ENCODE peak calls at places on chromosomes 11 and 22, in five cellular contexts. L is GM13976; U is astrocyte of the spinal cord; J is Calu3; N is CD4-positive, alpha-beta T cell. S is an unnamed sample.

GRCh38 chr11:17405232-17406005 is 17.0 kb upstream of the KCNJ11 start:
- DNase-seq in L (no peak), N (no peak), U (peak), J (peak), S (no peak)

GRCh38 chr11:30412509-30412908 is 89.6 kb downstream of the ARL14EP start:
- DNase-seq in N (no peak), L (no peak), J (no peak), U (no peak), S (no peak)

GRCh38 chr11:13110929-13111812 is 102.1 kb downstream of the RASSF10 start:
- DNase-seq in U (peak), N (no peak), L (no peak), J (no peak), S (no peak)

GRCh38 chr11:66326261-66327111 is 9.6 kb upstream of the CD248 start:
- DNase-seq in U (peak), N (peak), J (no peak), L (no peak), S (no peak)

GRCh38 chr11:61555051-61555969 is 25.6 kb downstream of the SYT7 start:
- DNase-seq in N (no peak), U (no peak), J (no peak), L (no peak), S (peak)

GRCh38 chr11:28836285-28837081 is 728.3 kb downstream of the METTL15 start:
- DNase-seq in U (peak), J (peak), N (no peak), L (no peak), S (no peak)

GRCh38 chr22:33274941-33275443 is 216.8 kb upstream of the SYN3 start:
- DNase-seq in L (no peak), U (no peak), J (no peak), N (no peak), S (no peak)

GRCh38 chr11:1005913-1006312 is 30.6 kb downstream of the MUC6 start:
- DNase-seq in L (no peak), N (no peak), U (no peak), J (no peak), S (no peak)

GRCh38 chr11:8683115-8683807 is 669 bp downstream of the RPL27A start:
- DNase-seq in L (no peak), J (peak), N (no peak), U (no peak), S (no peak)

GRCh38 chr11:10701982-10702381 is 8.4 kb upstream of the IRAG1 start:
- DNase-seq in J (no peak), L (no peak), U (no peak), N (no peak), S (no peak)

GRCh38 chr22:35103756-35104155 is 37.8 kb downstream of the ISX start:
- DNase-seq in L (no peak), J (no peak), U (no peak), N (no peak), S (no peak)

GRCh38 chr11:84522331-84522730 is 1104.8 kb downstream of the DLG2 start:
- DNase-seq in J (no peak), N (no peak), U (peak), L (no peak), S (no peak)

GRCh38 chr11:69485337-69486041 is 4.0 kb downstream of the LINC01488 start:
- DNase-seq in J (no peak), L (no peak), U (no peak), N (no peak), S (no peak)

GRCh38 chr11:64284962-64285884 is at the start of gene GPR137:
- DNase-seq in U (peak), J (peak), N (peak), L (peak), S (peak)

GRCh38 chr11:104892723-104893511 is 5.3 kb downstream of the CASP12 start:
- DNase-seq in J (no peak), L (no peak), N (no peak), U (peak), S (no peak)

GRCh38 chr22:36554101-36554500 is 25.1 kb upstream of the EIF3D start:
- DNase-seq in J (no peak), U (no peak), L (no peak), N (no peak), S (no peak)

GRCh38 chr22:40525250-40525884 is 111.2 kb downstream of the MRTFA start:
- DNase-seq in U (no peak), N (peak), J (peak), L (no peak), S (peak)

GRCh38 chr11:16392646-16393045 is 36.3 kb upstream of the SOX6 start:
- DNase-seq in J (no peak), N (no peak), L (no peak), U (no peak), S (no peak)

GRCh38 chr11:123314972-123315371 is 115.1 kb upstream of the GRAMD1B start:
- DNase-seq in U (no peak), N (no peak), L (no peak), J (no peak), S (no peak)

GRCh38 chr22:36323855-36324331 is 63.9 kb downstream of the MYH9 start:
- DNase-seq in U (peak), L (no peak), N (no peak), J (no peak), S (no peak)

GRCh38 chr11:269146-269890 is 8.9 kb upstream of the NLRP6 start:
- DNase-seq in L (peak), U (no peak), N (peak), J (no peak), S (no peak)

GRCh38 chr11:33984682-33985389 is 66.7 kb upstream of the CAPRIN1 start:
- DNase-seq in J (no peak), U (no peak), N (no peak), L (no peak), S (no peak)

GRCh38 chr11:112025682-112026081 is 474 bp downstream of the DLAT start:
- DNase-seq in L (peak), U (peak), N (no peak), J (no peak), S (no peak)

GRCh38 chr22:29310863-29311339 is 4.5 kb downstream of the GAS2L1 start:
- DNase-seq in L (peak), N (no peak), U (peak), J (peak), S (peak)

GRCh38 chr11:89583580-89583979 is 92.4 kb upstream of the NOX4 start:
- DNase-seq in U (no peak), L (no peak), J (no peak), N (no peak), S (no peak)

GRCh38 chr22:43154887-43155536 is 3.7 kb downstream of the TSPO start:
- DNase-seq in J (no peak), L (no peak), N (no peak), U (no peak), S (no peak)

GRCh38 chr11:69947059-69947771 is 128.0 kb upstream of the FGF3 start:
- DNase-seq in U (no peak), J (no peak), L (no peak), N (no peak), S (no peak)

GRCh38 chr11:28483072-28483867 is 375.1 kb downstream of the METTL15 start:
- DNase-seq in J (no peak), U (no peak), L (no peak), N (no peak), S (no peak)

GRCh38 chr11:129854229-129854805 is 38.7 kb downstream of the TMEM45B start:
- DNase-seq in J (no peak), L (no peak), N (no peak), U (no peak), S (no peak)

GRCh38 chr11:69393178-69393832 is 88.2 kb upstream of the LINC01488 start:
- DNase-seq in J (no peak), N (no peak), U (no peak), L (no peak), S (no peak)

GRCh38 chr22:38414009-38414395 is 41.0 kb downstream of the KCNJ4 start:
- DNase-seq in U (no peak), J (no peak), L (no peak), N (no peak), S (no peak)

GRCh38 chr22:39244496-39245129 is at the start of gene PDGFB:
- DNase-seq in U (no peak), L (no peak), N (no peak), J (peak), S (no peak)

GRCh38 chr22:42090596-42091445 is at the start of gene NDUFA6:
- DNase-seq in U (peak), J (peak), L (peak), N (peak), S (peak)

GRCh38 chr11:32891657-32892354 is 805 bp upstream of the QSER1 start:
- DNase-seq in U (no peak), L (no peak), J (no peak), N (no peak), S (no peak)

GRCh38 chr11:99893803-99894202 is 793.3 kb upstream of the ARHGAP42 start:
- DNase-seq in L (no peak), U (no peak), J (no peak), N (no peak), S (no peak)

GRCh38 chr11:130068986-130069683 is 559 bp upstream of the APLP2 start:
- DNase-seq in U (peak), J (peak), L (no peak), N (peak), S (peak)

GRCh38 chr11:62880803-62881578 is at the start of gene SLC3A2:
- DNase-seq in J (peak), U (peak), L (peak), N (peak), S (peak)

GRCh38 chr11:106276859-106277436 is 199.5 kb downstream of the AASDHPPT start:
- DNase-seq in U (peak), N (no peak), L (no peak), J (no peak), S (no peak)

GRCh38 chr11:36354221-36355003 is 58.3 kb downstream of the PRR5L start:
- DNase-seq in L (peak), U (peak), N (no peak), J (no peak), S (no peak)

GRCh38 chr11:120120805-120121335 is 17.0 kb downstream of the TRIM29 start:
- DNase-seq in J (no peak), L (no peak), U (no peak), N (no peak), S (no peak)

GRCh38 chr22:22099833-22100812 is 117.5 kb upstream of the TOP3B start:
- DNase-seq in U (no peak), L (no peak), N (no peak), J (no peak), S (no peak)
- TF ChIP-seq CTCF in U (peak), L (peak), N (no peak), J (no peak), S (no peak)

GRCh38 chr11:96241351-96241841 is 101.6 kb downstream of the MAML2 start:
- DNase-seq in U (no peak), N (no peak), J (peak), L (no peak), S (no peak)
- TF ChIP-seq CTCF in U (no peak), N (no peak), J (no peak), L (no peak), S (no peak)

DNA sequence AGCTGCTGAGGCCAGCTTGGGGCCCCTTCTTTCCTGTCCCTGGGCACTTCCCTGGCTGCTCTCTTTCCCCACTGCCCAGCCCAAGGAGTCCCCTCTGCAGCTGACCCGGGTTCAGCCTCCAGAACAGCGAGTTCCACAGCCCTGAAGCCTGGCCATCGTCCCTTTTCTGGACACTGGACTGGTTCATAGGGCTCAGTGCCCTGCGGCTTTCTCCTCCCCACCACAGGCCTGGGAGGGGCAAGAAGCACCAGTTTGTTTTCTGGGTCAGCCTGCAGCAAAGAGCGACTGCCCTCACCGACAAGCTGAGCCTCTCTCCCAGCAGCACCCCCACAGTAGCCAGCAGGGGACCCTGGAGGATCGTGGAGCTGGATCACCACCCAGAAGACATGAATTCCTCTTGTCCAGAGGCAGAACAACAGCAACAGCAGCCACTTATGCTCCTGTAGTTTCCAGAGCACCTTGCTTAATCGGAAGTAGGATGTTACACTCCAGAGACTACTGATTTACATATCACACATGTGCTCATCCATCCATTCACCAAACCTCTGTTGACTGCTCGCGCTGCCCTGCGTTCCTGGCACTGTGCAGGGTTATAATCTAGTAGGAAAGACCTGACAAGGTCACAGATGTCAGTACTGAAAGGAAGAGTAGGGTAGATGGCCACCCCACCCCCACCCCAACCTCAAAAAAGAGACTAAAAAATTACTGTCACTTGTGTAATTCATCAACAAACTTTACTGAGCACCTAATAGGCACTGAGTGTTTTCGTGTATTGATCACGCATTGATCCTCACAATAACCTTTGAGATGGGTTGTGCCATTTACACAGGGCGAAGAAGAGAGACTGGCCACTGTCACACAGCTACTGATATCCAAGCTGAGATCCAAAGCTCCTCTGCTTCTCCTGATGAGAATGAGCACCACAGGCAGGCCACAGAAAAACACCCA is 13.0 kb upstream of the CXCR5 start:
- DNase-seq in L (peak), N (peak), U (no peak), J (peak), S (no peak)
- TF ChIP-seq CTCF in L (no peak), N (no peak), U (peak), J (no peak), S (no peak)

GRCh38 chr11:2375964-2376551 is 1.1 kb upstream of the CD81 start:
- DNase-seq in N (no peak), U (no peak), L (no peak), J (peak), S (no peak)
- TF ChIP-seq CTCF in N (no peak), U (no peak), L (no peak), J (no peak), S (no peak)

GRCh38 chr11:75539459-75540022 is 13.8 kb upstream of the GDPD5 start:
- DNase-seq in L (no peak), U (no peak), J (no peak), N (no peak), S (no peak)

GRCh38 chr11:75535039-75535563 is 9.4 kb upstream of the GDPD5 start:
- DNase-seq in U (no peak), L (no peak), N (no peak), J (no peak), S (no peak)

GRCh38 chr11:75537740-75538139 is 12.0 kb upstream of the GDPD5 start:
- DNase-seq in N (no peak), U (no peak), J (no peak), L (no peak), S (no peak)

GRCh38 chr11:75538150-75538942 is 12.6 kb upstream of the GDPD5 start:
- DNase-seq in L (no peak), J (no peak), U (no peak), N (no peak), S (no peak)

GRCh38 chr11:75536786-75537629 is 11.3 kb upstream of the GDPD5 start:
- DNase-seq in L (peak), U (no peak), N (no peak), J (peak), S (no peak)
- TF ChIP-seq CTCF in L (no peak), U (no peak), N (no peak), J (no peak), S (no peak)

GRCh38 chr11:94178331-94178730 is 49.7 kb downstream of the PANX1 start:
- DNase-seq in U (no peak), J (no peak), L (no peak), N (no peak), S (no peak)
- TF ChIP-seq CTCF in U (no peak), J (no peak), L (no peak), N (no peak), S (no peak)

GRCh38 chr22:19086944-19087343 is 35.3 kb downstream of the DGCR2 start:
- DNase-seq in U (peak), J (no peak), N (no peak), L (no peak), S (no peak)

GRCh38 chr22:19086417-19086816 is 35.8 kb downstream of the DGCR2 start:
- DNase-seq in U (no peak), N (no peak), L (peak), J (no peak), S (no peak)

GRCh38 chr22:19082793-19083192 is 39.4 kb downstream of the DGCR2 start:
- DNase-seq in L (no peak), N (no peak), J (no peak), U (no peak), S (no peak)

GRCh38 chr22:19082101-19082500 is 40.1 kb downstream of the DGCR2 start:
- DNase-seq in L (no peak), N (no peak), J (no peak), U (no peak), S (no peak)

GRCh38 chr22:19085233-19086043 is 36.8 kb downstream of the DGCR2 start:
- DNase-seq in U (peak), N (no peak), J (peak), L (peak), S (peak)
- TF ChIP-seq CTCF in U (peak), N (no peak), J (no peak), L (peak), S (no peak)

GRCh38 chr11:20669833-20670684 is 673 bp downstream of the NELL1 start:
- DNase-seq in J (no peak), N (no peak), L (no peak), U (no peak), S (peak)

GRCh38 chr11:20671856-20672546 is 2.6 kb downstream of the NELL1 start:
- DNase-seq in N (no peak), L (peak), J (no peak), U (peak), S (no peak)

GRCh38 chr11:20670932-20671403 is 1.6 kb downstream of the NELL1 start:
- DNase-seq in N (no peak), U (no peak), L (no peak), J (no peak), S (peak)

GRCh38 chr11:20668844-20669832 is at the start of gene NELL1:
- DNase-seq in L (peak), N (no peak), J (no peak), U (no peak), S (peak)

GRCh38 chr11:20672575-20672974 is 3.2 kb downstream of the NELL1 start:
- DNase-seq in N (no peak), L (no peak), J (peak), U (no peak), S (no peak)
- TF ChIP-seq CTCF in N (no peak), L (peak), J (no peak), U (peak), S (peak)

GRCh38 chr11:25737071-25737675 is 594.8 kb upstream of the ANO3 start:
- DNase-seq in J (no peak), L (no peak), N (no peak), U (no peak), S (no peak)

GRCh38 chr11:25734592-25735211 is 597.2 kb upstream of the ANO3 start:
- DNase-seq in U (peak), L (no peak), J (peak), N (no peak), S (peak)

DNA sequence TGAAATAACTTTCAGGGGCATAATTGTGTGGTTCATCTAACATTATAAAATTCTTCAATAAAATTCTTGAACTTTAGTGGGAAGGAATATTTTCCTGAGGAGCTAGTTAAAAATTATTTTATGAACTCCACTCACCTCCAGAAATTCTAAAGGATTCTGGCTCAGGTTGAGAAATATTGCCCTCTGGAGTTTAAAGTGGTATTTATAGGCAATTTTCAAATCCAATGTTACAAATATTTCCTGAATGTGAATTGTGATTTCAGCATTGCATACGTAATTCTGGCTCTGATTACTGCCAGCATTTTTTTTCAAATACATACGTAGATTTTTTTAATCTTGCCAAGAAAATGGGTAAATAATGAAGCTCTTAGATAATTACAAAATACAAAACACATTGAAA is 598.2 kb upstream of the ANO3 start:
- DNase-seq in J (no peak), L (no peak), U (no peak), N (no peak), S (no peak)
- TF ChIP-seq CTCF in J (no peak), L (no peak), U (peak), N (no peak), S (no peak)